ENCODE peak calls at places on chromosomes 4 and X, in six cellular contexts. One of them, this sample, is unnamed.

GRCh38 chrX:129980043-129980442 is 2.4 kb upstream of the BCORL1 start:
- DNase-seq in brain microvascular endothelial cell: no peak
- DNase-seq in CD4-positive, alpha-beta T cell: no peak
- DNase-seq in neural progenitor cell: peak
- DNase-seq in nephron progenitor cell: peak
- DNase-seq in heart right ventricle: peak
- DNase-seq in this sample: no peak

GRCh38 chr4:181646864-181647263 is 596.3 kb upstream of the TENM3 start:
- DNase-seq in brain microvascular endothelial cell: peak
- DNase-seq in CD4-positive, alpha-beta T cell: no peak
- DNase-seq in neural progenitor cell: no peak
- DNase-seq in nephron progenitor cell: no peak
- DNase-seq in heart right ventricle: no peak
- DNase-seq in this sample: peak

GRCh38 chr4:107893171-107894137 is 37.9 kb upstream of the CYP2U1 start:
- DNase-seq in brain microvascular endothelial cell: no peak
- DNase-seq in CD4-positive, alpha-beta T cell: no peak
- DNase-seq in neural progenitor cell: no peak
- DNase-seq in nephron progenitor cell: no peak
- DNase-seq in heart right ventricle: no peak
- DNase-seq in this sample: no peak

GRCh38 chr4:88457307-88458090 is 580 bp downstream of the HERC5 start:
- DNase-seq in brain microvascular endothelial cell: no peak
- DNase-seq in CD4-positive, alpha-beta T cell: peak
- DNase-seq in neural progenitor cell: peak
- DNase-seq in nephron progenitor cell: peak
- DNase-seq in heart right ventricle: peak
- DNase-seq in this sample: no peak

GRCh38 chr4:634599-634985 is 9.2 kb downstream of the PDE6B start:
- DNase-seq in brain microvascular endothelial cell: no peak
- DNase-seq in CD4-positive, alpha-beta T cell: no peak
- DNase-seq in neural progenitor cell: no peak
- DNase-seq in nephron progenitor cell: no peak
- DNase-seq in heart right ventricle: no peak
- DNase-seq in this sample: no peak

GRCh38 chr4:2949782-2950125 is 13.5 kb downstream of the NOP14 start:
- DNase-seq in brain microvascular endothelial cell: no peak
- DNase-seq in CD4-positive, alpha-beta T cell: no peak
- DNase-seq in neural progenitor cell: no peak
- DNase-seq in nephron progenitor cell: no peak
- DNase-seq in heart right ventricle: no peak
- DNase-seq in this sample: no peak

GRCh38 chr4:151524610-151525009 is 115.6 kb downstream of the FHIP1A start:
- DNase-seq in brain microvascular endothelial cell: no peak
- DNase-seq in CD4-positive, alpha-beta T cell: no peak
- DNase-seq in neural progenitor cell: no peak
- DNase-seq in nephron progenitor cell: no peak
- DNase-seq in heart right ventricle: no peak
- DNase-seq in this sample: no peak

GRCh38 chr4:95510145-95510544 is 38.6 kb downstream of the UNC5C start:
- DNase-seq in brain microvascular endothelial cell: peak
- DNase-seq in CD4-positive, alpha-beta T cell: no peak
- DNase-seq in neural progenitor cell: peak
- DNase-seq in nephron progenitor cell: no peak
- DNase-seq in heart right ventricle: no peak
- DNase-seq in this sample: no peak

GRCh38 chr4:24917076-24917856 is 4.4 kb upstream of the CCDC149 start:
- DNase-seq in brain microvascular endothelial cell: no peak
- DNase-seq in CD4-positive, alpha-beta T cell: no peak
- DNase-seq in neural progenitor cell: peak
- DNase-seq in nephron progenitor cell: peak
- DNase-seq in heart right ventricle: no peak
- DNase-seq in this sample: no peak

GRCh38 chr4:45438047-45438446 is 685.8 kb downstream of the GABRG1 start:
- DNase-seq in brain microvascular endothelial cell: no peak
- DNase-seq in CD4-positive, alpha-beta T cell: no peak
- DNase-seq in neural progenitor cell: no peak
- DNase-seq in nephron progenitor cell: no peak
- DNase-seq in heart right ventricle: no peak
- DNase-seq in this sample: no peak

GRCh38 chrX:136810493-136810892 is 29.8 kb upstream of the ARHGEF6 start:
- DNase-seq in brain microvascular endothelial cell: no peak
- DNase-seq in CD4-positive, alpha-beta T cell: no peak
- DNase-seq in neural progenitor cell: no peak
- DNase-seq in nephron progenitor cell: no peak
- DNase-seq in heart right ventricle: no peak
- DNase-seq in this sample: no peak

GRCh38 chr4:61160484-61160883 is 39.6 kb upstream of the ADGRL3 start:
- DNase-seq in brain microvascular endothelial cell: no peak
- DNase-seq in CD4-positive, alpha-beta T cell: no peak
- DNase-seq in neural progenitor cell: no peak
- DNase-seq in nephron progenitor cell: no peak
- DNase-seq in heart right ventricle: no peak
- DNase-seq in this sample: no peak

GRCh38 chrX:55713635-55714034 is 3.9 kb upstream of the RRAGB start:
- DNase-seq in brain microvascular endothelial cell: no peak
- DNase-seq in CD4-positive, alpha-beta T cell: no peak
- DNase-seq in neural progenitor cell: no peak
- DNase-seq in nephron progenitor cell: no peak
- DNase-seq in heart right ventricle: no peak
- DNase-seq in this sample: no peak

GRCh38 chr4:75655562-75655961 is 17.6 kb downstream of the G3BP2 start:
- DNase-seq in brain microvascular endothelial cell: no peak
- DNase-seq in CD4-positive, alpha-beta T cell: no peak
- DNase-seq in neural progenitor cell: no peak
- DNase-seq in nephron progenitor cell: no peak
- DNase-seq in heart right ventricle: no peak
- DNase-seq in this sample: no peak

GRCh38 chr4:37891221-37892159 is 606 bp downstream of the TBC1D1 start:
- DNase-seq in brain microvascular endothelial cell: no peak
- DNase-seq in CD4-positive, alpha-beta T cell: peak
- DNase-seq in neural progenitor cell: peak
- DNase-seq in nephron progenitor cell: no peak
- DNase-seq in heart right ventricle: no peak
- DNase-seq in this sample: no peak

GRCh38 chr4:21387683-21388082 is 560.9 kb downstream of the KCNIP4 start:
- DNase-seq in brain microvascular endothelial cell: no peak
- DNase-seq in CD4-positive, alpha-beta T cell: no peak
- DNase-seq in neural progenitor cell: no peak
- DNase-seq in nephron progenitor cell: no peak
- DNase-seq in heart right ventricle: no peak
- DNase-seq in this sample: no peak

GRCh38 chrX:13721819-13722527 is 12.4 kb downstream of the TRAPPC2 start:
- DNase-seq in brain microvascular endothelial cell: peak
- DNase-seq in CD4-positive, alpha-beta T cell: no peak
- DNase-seq in neural progenitor cell: no peak
- DNase-seq in nephron progenitor cell: no peak
- DNase-seq in heart right ventricle: no peak
- DNase-seq in this sample: no peak

GRCh38 chrX:74922922-74923321 is 2.3 kb downstream of the NEXMIF start:
- DNase-seq in brain microvascular endothelial cell: no peak
- DNase-seq in CD4-positive, alpha-beta T cell: no peak
- DNase-seq in neural progenitor cell: no peak
- DNase-seq in nephron progenitor cell: no peak
- DNase-seq in heart right ventricle: no peak
- DNase-seq in this sample: no peak

GRCh38 chrX:55742649-55743048 is 25.1 kb downstream of the RRAGB start:
- DNase-seq in brain microvascular endothelial cell: no peak
- DNase-seq in CD4-positive, alpha-beta T cell: no peak
- DNase-seq in neural progenitor cell: no peak
- DNase-seq in nephron progenitor cell: no peak
- DNase-seq in heart right ventricle: no peak
- DNase-seq in this sample: no peak

GRCh38 chrX:103197721-103198306 is 17.1 kb upstream of the BEX4 start:
- DNase-seq in brain microvascular endothelial cell: no peak
- DNase-seq in CD4-positive, alpha-beta T cell: no peak
- DNase-seq in neural progenitor cell: no peak
- DNase-seq in nephron progenitor cell: no peak
- DNase-seq in heart right ventricle: no peak
- DNase-seq in this sample: peak

GRCh38 chrX:15946783-15947550 is 92.4 kb upstream of the AP1S2 start:
- DNase-seq in brain microvascular endothelial cell: peak
- DNase-seq in CD4-positive, alpha-beta T cell: no peak
- DNase-seq in neural progenitor cell: no peak
- DNase-seq in nephron progenitor cell: no peak
- DNase-seq in heart right ventricle: no peak
- DNase-seq in this sample: peak

GRCh38 chr4:137514401-137515116 is 17.7 kb downstream of the PCDH18 start:
- DNase-seq in brain microvascular endothelial cell: no peak
- DNase-seq in CD4-positive, alpha-beta T cell: no peak
- DNase-seq in neural progenitor cell: no peak
- DNase-seq in nephron progenitor cell: no peak
- DNase-seq in heart right ventricle: no peak
- DNase-seq in this sample: no peak

GRCh38 chr4:6337331-6337935 is 67.8 kb downstream of the WFS1 start:
- DNase-seq in brain microvascular endothelial cell: no peak
- DNase-seq in CD4-positive, alpha-beta T cell: no peak
- DNase-seq in neural progenitor cell: peak
- DNase-seq in nephron progenitor cell: no peak
- DNase-seq in heart right ventricle: no peak
- DNase-seq in this sample: no peak

GRCh38 chr4:7431696-7432530 is 2.8 kb downstream of the PSAPL1 start:
- DNase-seq in brain microvascular endothelial cell: no peak
- DNase-seq in CD4-positive, alpha-beta T cell: no peak
- DNase-seq in neural progenitor cell: no peak
- DNase-seq in nephron progenitor cell: no peak
- DNase-seq in heart right ventricle: no peak
- DNase-seq in this sample: no peak

GRCh38 chr4:139599594-139600374 is 43.8 kb upstream of the SETD7 start:
- DNase-seq in brain microvascular endothelial cell: peak
- DNase-seq in CD4-positive, alpha-beta T cell: no peak
- DNase-seq in neural progenitor cell: no peak
- DNase-seq in nephron progenitor cell: no peak
- DNase-seq in heart right ventricle: no peak
- DNase-seq in this sample: peak

GRCh38 chrX:42714981-42715688 is 62.8 kb downstream of the PPP1R2C start:
- DNase-seq in brain microvascular endothelial cell: no peak
- DNase-seq in CD4-positive, alpha-beta T cell: peak
- DNase-seq in neural progenitor cell: peak
- DNase-seq in nephron progenitor cell: peak
- DNase-seq in heart right ventricle: peak
- DNase-seq in this sample: no peak

GRCh38 chr4:59127748-59128147 is 2017.6 kb upstream of the IGFBP7 start:
- DNase-seq in brain microvascular endothelial cell: no peak
- DNase-seq in CD4-positive, alpha-beta T cell: no peak
- DNase-seq in neural progenitor cell: no peak
- DNase-seq in nephron progenitor cell: no peak
- DNase-seq in heart right ventricle: no peak
- DNase-seq in this sample: no peak

GRCh38 chr4:19883841-19884240 is 367.9 kb upstream of the SLIT2 start:
- DNase-seq in brain microvascular endothelial cell: no peak
- DNase-seq in CD4-positive, alpha-beta T cell: no peak
- DNase-seq in neural progenitor cell: no peak
- DNase-seq in nephron progenitor cell: no peak
- DNase-seq in heart right ventricle: no peak
- DNase-seq in this sample: peak

GRCh38 chrX:126030021-126030420 is 136.1 kb downstream of the DCAF12L2 start:
- DNase-seq in brain microvascular endothelial cell: no peak
- DNase-seq in CD4-positive, alpha-beta T cell: no peak
- DNase-seq in neural progenitor cell: no peak
- DNase-seq in nephron progenitor cell: no peak
- DNase-seq in heart right ventricle: no peak
- DNase-seq in this sample: no peak
- TF ChIP-seq CTCF in brain microvascular endothelial cell: no peak
- TF ChIP-seq CTCF in CD4-positive, alpha-beta T cell: no peak
- TF ChIP-seq CTCF in neural progenitor cell: no peak
- TF ChIP-seq CTCF in nephron progenitor cell: no peak
- TF ChIP-seq CTCF in heart right ventricle: no peak
- TF ChIP-seq CTCF in this sample: no peak

DNA sequence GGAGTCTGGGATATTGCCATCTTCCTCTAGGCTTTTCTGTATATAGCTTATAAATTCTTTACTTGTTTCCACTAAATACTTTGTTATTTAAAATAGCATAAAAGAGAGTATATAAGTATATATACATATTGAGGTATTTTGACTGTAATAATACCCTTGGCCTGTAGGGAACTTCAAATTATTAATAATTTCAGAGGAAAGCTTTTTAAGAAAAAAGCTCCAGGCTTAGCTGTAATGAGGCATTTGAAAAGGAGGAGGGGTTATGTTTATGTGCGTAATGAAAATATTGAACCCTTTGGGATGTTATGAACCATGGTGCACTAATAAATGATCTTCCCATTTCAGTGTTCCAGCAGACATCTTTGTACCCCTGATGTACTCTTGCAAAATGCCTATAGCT is 578.1 kb downstream of the RPA4 start:
- DNase-seq in brain microvascular endothelial cell: no peak
- DNase-seq in CD4-positive, alpha-beta T cell: no peak
- DNase-seq in neural progenitor cell: no peak
- DNase-seq in nephron progenitor cell: no peak
- DNase-seq in heart right ventricle: no peak
- DNase-seq in this sample: no peak
- TF ChIP-seq CTCF in brain microvascular endothelial cell: no peak
- TF ChIP-seq CTCF in CD4-positive, alpha-beta T cell: no peak
- TF ChIP-seq CTCF in neural progenitor cell: peak
- TF ChIP-seq CTCF in nephron progenitor cell: no peak
- TF ChIP-seq CTCF in heart right ventricle: no peak
- TF ChIP-seq CTCF in this sample: no peak

DNA sequence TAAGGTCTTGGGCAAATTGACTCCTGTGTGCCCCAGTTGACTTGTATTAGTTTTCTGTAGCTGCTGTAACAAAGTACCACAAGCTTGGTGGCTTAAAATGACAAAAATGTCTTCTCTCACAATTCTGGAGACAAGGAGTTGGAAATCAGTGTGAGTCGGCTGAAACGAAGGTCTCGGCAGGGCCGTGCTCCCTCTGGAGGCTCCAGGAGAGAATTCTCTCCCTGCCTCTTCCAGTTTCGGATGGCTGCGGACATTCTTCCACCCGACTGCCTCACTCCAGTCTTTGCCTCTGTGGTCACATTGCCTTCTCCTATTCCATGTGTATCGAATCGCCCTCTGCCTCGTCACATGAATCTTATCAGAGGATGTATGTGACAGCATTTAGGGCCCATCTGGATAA is 66.0 kb upstream of the PHOX2B start:
- DNase-seq in brain microvascular endothelial cell: peak
- DNase-seq in CD4-positive, alpha-beta T cell: no peak
- DNase-seq in neural progenitor cell: peak
- DNase-seq in nephron progenitor cell: peak
- DNase-seq in heart right ventricle: peak
- DNase-seq in this sample: peak
- TF ChIP-seq CTCF in brain microvascular endothelial cell: peak
- TF ChIP-seq CTCF in CD4-positive, alpha-beta T cell: no peak
- TF ChIP-seq CTCF in neural progenitor cell: peak
- TF ChIP-seq CTCF in nephron progenitor cell: peak
- TF ChIP-seq CTCF in heart right ventricle: peak
- TF ChIP-seq CTCF in this sample: peak

GRCh38 chrX:125651426-125651825 is 331.8 kb downstream of the TEX13C start:
- DNase-seq in brain microvascular endothelial cell: peak
- DNase-seq in CD4-positive, alpha-beta T cell: no peak
- DNase-seq in neural progenitor cell: no peak
- DNase-seq in nephron progenitor cell: no peak
- DNase-seq in heart right ventricle: no peak
- DNase-seq in this sample: no peak

DNA sequence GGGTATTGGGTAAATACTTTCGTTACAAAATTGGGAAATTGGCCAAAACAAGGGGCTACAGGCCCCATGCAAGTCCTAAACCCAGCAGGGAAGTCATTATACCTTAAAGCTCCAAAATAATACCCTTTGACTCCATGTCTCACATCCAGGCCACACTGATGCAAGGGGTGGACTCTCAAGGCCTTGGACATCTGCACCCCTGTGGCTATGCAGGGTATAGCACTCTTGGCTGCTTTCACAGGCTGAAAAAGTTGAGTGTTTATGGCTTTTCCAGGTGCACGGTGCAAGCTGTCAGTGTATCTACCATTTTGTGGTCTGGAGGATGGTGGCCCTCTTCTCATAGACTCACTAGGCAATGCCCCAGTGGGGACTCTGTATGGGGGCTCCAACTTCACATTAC is 326.5 kb downstream of the TEX13C start:
- DNase-seq in brain microvascular endothelial cell: no peak
- DNase-seq in CD4-positive, alpha-beta T cell: no peak
- DNase-seq in neural progenitor cell: no peak
- DNase-seq in nephron progenitor cell: no peak
- DNase-seq in heart right ventricle: no peak
- DNase-seq in this sample: no peak
- TF ChIP-seq CTCF in brain microvascular endothelial cell: no peak
- TF ChIP-seq CTCF in CD4-positive, alpha-beta T cell: no peak
- TF ChIP-seq CTCF in neural progenitor cell: peak
- TF ChIP-seq CTCF in nephron progenitor cell: no peak
- TF ChIP-seq CTCF in heart right ventricle: no peak
- TF ChIP-seq CTCF in this sample: peak